ENCODE peak calls at places on chromosome 2, in seven cellular contexts. I is ascending aorta, K is IMR-90, G is Peyer's patch, U is SK-N-SH, N is astrocyte, E is heart right ventricle. A is an unnamed sample. For H3K36me3, the result is how much of the 10 kb centered on the place peaks cover.

GRCh38 chr2:188085421-188085820 is 206.3 kb upstream of the GULP1 start:
- DNase-seq in I (no peak), N (no peak), G (no peak), U (no peak), E (no peak), K (no peak), A (no peak)

GRCh38 chr2:236828002-236828401 is 257.7 kb upstream of the COPS8 start:
- DNase-seq in G (no peak), I (no peak), E (peak), K (no peak), N (no peak), U (no peak), A (no peak)

GRCh38 chr2:219901155-219901554 is 273.7 kb downstream of the SLC4A3 start:
- DNase-seq in U (no peak), K (no peak), E (no peak), I (no peak), G (no peak), N (no peak), A (no peak)

GRCh38 chr2:16664052-16664731 is 1.4 kb downstream of the CYRIA start:
- DNase-seq in E (peak), N (peak), K (peak), I (no peak), G (no peak), U (peak), A (peak)

GRCh38 chr2:154402138-154402714 is 296.3 kb upstream of the KCNJ3 start:
- DNase-seq in G (no peak), N (peak), E (no peak), U (peak), K (peak), I (no peak), A (peak)

GRCh38 chr2:234579231-234579962 is 82.5 kb upstream of the ARL4C start:
- DNase-seq in I (no peak), N (no peak), K (peak), U (peak), G (no peak), E (no peak), A (no peak)

GRCh38 chr2:85887566-85888019 is 1.2 kb downstream of the ST3GAL5 start:
- DNase-seq in K (peak), U (peak), G (peak), E (peak), N (no peak), I (no peak), A (peak)

GRCh38 chr2:182866095-182866460 is 359 bp downstream of the FRZB start:
- DNase-seq in E (no peak), N (no peak), I (no peak), K (no peak), G (peak), U (no peak), A (peak)

GRCh38 chr2:47288864-47289263 is 114.1 kb upstream of the MSH2 start:
- DNase-seq in U (no peak), I (no peak), K (peak), E (no peak), G (no peak), N (peak), A (peak)

GRCh38 chr2:47509250-47509649 is 106.3 kb downstream of the MSH2 start:
- DNase-seq in G (no peak), K (no peak), E (no peak), U (no peak), I (no peak), N (no peak), A (peak)

GRCh38 chr2:127954857-127955256 is 69.1 kb upstream of the AMMECR1L start:
- DNase-seq in U (no peak), K (no peak), I (no peak), N (no peak), G (no peak), E (no peak), A (no peak)

GRCh38 chr2:149611100-149611820 is 23.7 kb upstream of the MMADHC start:
- DNase-seq in N (no peak), K (no peak), U (no peak), G (no peak), E (no peak), I (no peak), A (no peak)

GRCh38 chr2:85794038-85794441 is 40.2 kb downstream of the ATOH8 start:
- DNase-seq in I (no peak), E (no peak), N (no peak), G (no peak), U (no peak), K (no peak), A (no peak)

DNA sequence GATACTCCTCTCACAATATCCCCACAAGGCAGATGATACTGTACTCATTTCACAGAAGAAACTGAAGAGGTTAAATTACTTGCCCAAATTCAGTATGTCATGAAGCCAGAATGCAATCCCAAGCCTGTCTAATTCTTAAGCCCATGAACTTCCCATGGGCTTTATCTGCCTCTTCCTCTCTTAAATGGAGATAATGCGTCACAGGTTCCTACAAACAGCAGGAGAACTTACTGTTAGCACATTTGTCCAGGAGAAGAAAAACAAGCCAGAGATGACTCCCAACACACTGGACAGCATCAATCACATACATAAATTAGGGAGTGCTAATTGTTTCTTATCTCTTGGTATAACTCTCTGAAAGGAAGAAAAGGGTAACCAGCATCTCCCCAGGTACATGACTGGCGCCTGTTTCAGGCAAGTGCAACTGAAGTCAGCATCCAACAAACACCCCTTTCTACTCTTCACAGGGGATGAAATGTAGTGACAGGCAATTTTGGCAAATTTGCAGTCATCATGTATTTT is 27.3 kb downstream of the ITSN2 start:
- DNase-seq in K (no peak), E (no peak), G (no peak), I (no peak), N (no peak), U (no peak), A (no peak)
- H3K27ac ChIP-seq in K (no peak), E (no peak), G (no peak), I (no peak), N (no peak), U (no peak), A (no peak)

GRCh38 chr2:29376541-29376940 is 261.3 kb downstream of the CLIP4 start:
- DNase-seq in K (no peak), G (no peak), I (no peak), N (no peak), E (no peak), U (no peak), A (no peak)

GRCh38 chr2:29372185-29372584 is 257.0 kb downstream of the CLIP4 start:
- DNase-seq in N (peak), I (no peak), K (no peak), E (no peak), U (no peak), G (no peak), A (no peak)

GRCh38 chr2:29370581-29371125 is 255.4 kb downstream of the CLIP4 start:
- DNase-seq in U (no peak), E (no peak), N (no peak), I (no peak), G (no peak), K (no peak), A (no peak)

GRCh38 chr2:29377788-29378187 is 262.6 kb downstream of the CLIP4 start:
- DNase-seq in E (no peak), N (no peak), K (no peak), U (no peak), G (no peak), I (no peak), A (no peak)

DNA sequence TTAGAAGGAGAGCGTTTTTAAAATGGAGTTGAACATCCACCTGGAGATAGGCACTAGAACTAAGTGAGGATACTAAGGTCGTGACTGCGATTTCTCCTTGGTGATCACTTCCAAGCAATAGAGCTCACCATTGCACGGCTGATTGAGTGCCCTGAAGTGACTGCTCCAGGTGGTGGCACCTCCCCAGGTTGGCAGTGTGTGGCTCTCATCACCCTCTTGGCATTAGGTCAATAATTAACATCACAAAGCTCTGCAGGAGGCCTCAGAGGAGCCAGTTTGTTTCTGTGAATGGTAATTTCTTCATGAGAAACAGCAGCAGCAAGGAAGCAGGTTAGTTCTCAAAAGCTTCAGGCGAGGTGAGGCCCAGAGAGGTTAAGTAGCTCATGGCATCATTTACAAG is 259.6 kb downstream of the CLIP4 start:
- DNase-seq in E (no peak), G (no peak), N (no peak), K (no peak), U (no peak), I (no peak), A (no peak)
- TF ChIP-seq CTCF in E (no peak), G (no peak), N (no peak), K (no peak), U (no peak), I (no peak), A (no peak)

DNA sequence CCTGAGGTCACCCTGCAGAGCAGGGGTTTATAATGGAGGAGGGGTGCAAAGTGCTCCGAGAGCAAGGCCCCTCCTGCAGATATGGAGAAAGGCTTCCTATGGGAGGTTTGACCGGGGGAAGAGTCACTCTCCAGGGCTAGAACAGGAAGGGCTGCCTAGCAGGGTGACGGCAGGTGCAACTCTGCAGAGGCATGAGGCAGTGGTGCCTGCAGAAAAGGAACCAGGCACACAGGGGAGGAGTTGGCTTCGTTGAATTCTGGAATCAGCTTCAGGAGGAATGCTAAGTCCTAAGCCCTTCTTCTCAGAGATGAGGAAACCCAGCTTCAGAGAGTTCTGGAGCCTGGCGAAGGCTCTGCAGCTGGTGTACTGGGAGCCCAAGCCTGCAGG is 17.5 kb upstream of the HPCAL1 start:
- DNase-seq in U (no peak), N (no peak), K (no peak), E (no peak), G (no peak), I (no peak), A (no peak)
- H3K36me3 ChIP-seq in U (under half), N (under half), K (under half), E (under half), G (under half), I (under half), A (under half)

GRCh38 chr2:108314586-108315296 is 26.0 kb downstream of the SULT1C2 start:
- DNase-seq in K (no peak), E (no peak), N (no peak), I (no peak), G (no peak), U (no peak), A (peak)

GRCh38 chr2:108316194-108316880 is 27.6 kb downstream of the SULT1C2 start:
- DNase-seq in E (no peak), N (no peak), G (no peak), K (no peak), I (no peak), U (no peak), A (no peak)

GRCh38 chr2:108320326-108320932 is 31.7 kb downstream of the SULT1C2 start:
- DNase-seq in E (no peak), U (no peak), K (no peak), N (no peak), G (no peak), I (no peak), A (no peak)

GRCh38 chr2:108316881-108317258 is 28.2 kb downstream of the SULT1C2 start:
- DNase-seq in N (no peak), K (no peak), U (no peak), G (no peak), E (no peak), I (no peak), A (no peak)

GRCh38 chr2:108315408-108316193 is 26.9 kb downstream of the SULT1C2 start:
- DNase-seq in N (peak), I (no peak), E (no peak), G (no peak), U (no peak), K (no peak), A (peak)
- H3K27ac ChIP-seq in N (no peak), I (no peak), E (no peak), G (no peak), U (no peak), K (no peak), A (peak)

DNA sequence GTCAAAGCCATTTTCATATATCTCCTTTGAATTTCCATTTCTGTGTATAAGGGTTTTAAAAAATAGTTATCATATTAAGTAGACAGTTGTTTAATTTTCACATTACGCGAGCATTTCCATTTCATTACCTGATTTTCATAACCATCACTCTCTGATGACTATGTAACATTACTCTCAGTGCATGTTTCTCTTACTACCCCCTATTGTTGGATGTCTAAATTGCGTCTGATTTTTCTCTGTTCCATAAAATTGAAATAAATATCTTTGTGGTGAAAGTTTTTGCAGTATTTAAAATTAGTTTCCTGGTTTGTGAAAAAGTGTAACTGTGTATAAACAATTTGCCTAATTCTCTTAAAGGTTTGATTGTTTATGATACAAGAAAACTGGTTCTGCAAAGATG is 123.8 kb downstream of the MYO1B start:
- DNase-seq in I (no peak), K (no peak), U (peak), N (no peak), G (no peak), E (no peak), A (no peak)
- TF ChIP-seq CTCF in I (peak), K (peak), U (peak), N (peak), G (peak), E (no peak), A (peak)

A was measured in cardiac muscle cell.